ENCODE peak calls at places on chromosomes 12 and 14, in eight cellular contexts. One of them, this sample, is unnamed.

GRCh38 chr14:24312736-24313507 is 1.6 kb downstream of the LTB4R start:
- DNase-seq in H1: no peak
- DNase-seq in prostate gland: no peak
- DNase-seq in A549: no peak
- DNase-seq in heart left ventricle: peak; percentile 63
- DNase-seq in HCT116: no peak
- DNase-seq in IMR-90: peak; percentile 22
- DNase-seq in transverse colon: peak; percentile 62
- DNase-seq in this sample: no peak

GRCh38 chr14:43981135-43981787 is 525.8 kb downstream of the FSCB start:
- DNase-seq in H1: no peak
- DNase-seq in prostate gland: peak; percentile 9
- DNase-seq in A549: no peak
- DNase-seq in heart left ventricle: no peak
- DNase-seq in HCT116: no peak
- DNase-seq in IMR-90: no peak
- DNase-seq in transverse colon: no peak
- DNase-seq in this sample: no peak

GRCh38 chr14:73452341-73453191 is 5.8 kb downstream of the NUMB start:
- DNase-seq in H1: no peak
- DNase-seq in prostate gland: no peak
- DNase-seq in A549: no peak
- DNase-seq in heart left ventricle: no peak
- DNase-seq in HCT116: no peak
- DNase-seq in IMR-90: peak; percentile 97
- DNase-seq in transverse colon: no peak
- DNase-seq in this sample: no peak

GRCh38 chr12:132077322-132078100 is 66.6 kb downstream of the DDX51 start:
- DNase-seq in H1: no peak
- DNase-seq in prostate gland: no peak
- DNase-seq in A549: no peak
- DNase-seq in heart left ventricle: no peak
- DNase-seq in HCT116: no peak
- DNase-seq in IMR-90: no peak
- DNase-seq in transverse colon: no peak
- DNase-seq in this sample: no peak

GRCh38 chr12:110742718-110743570 is at the start of gene PPP1CC:
- DNase-seq in H1: peak; percentile 94
- DNase-seq in prostate gland: peak; percentile 93
- DNase-seq in A549: peak; percentile 87
- DNase-seq in heart left ventricle: peak; percentile 95
- DNase-seq in HCT116: peak; percentile 79
- DNase-seq in IMR-90: peak; percentile 89
- DNase-seq in transverse colon: peak; percentile 94
- DNase-seq in this sample: peak; percentile 98

GRCh38 chr12:87687362-87687761 is 341.8 kb downstream of the C12orf50 start:
- DNase-seq in H1: no peak
- DNase-seq in prostate gland: no peak
- DNase-seq in A549: no peak
- DNase-seq in heart left ventricle: no peak
- DNase-seq in HCT116: no peak
- DNase-seq in IMR-90: peak; percentile 60
- DNase-seq in transverse colon: no peak
- DNase-seq in this sample: no peak

GRCh38 chr14:60757617-60758016 is 23.1 kb downstream of the MNAT1 start:
- DNase-seq in H1: no peak
- DNase-seq in prostate gland: no peak
- DNase-seq in A549: no peak
- DNase-seq in heart left ventricle: no peak
- DNase-seq in HCT116: no peak
- DNase-seq in IMR-90: peak; percentile 74
- DNase-seq in transverse colon: no peak
- DNase-seq in this sample: no peak

GRCh38 chr14:37262649-37263048 is 64.9 kb downstream of the MIPOL1 start:
- DNase-seq in H1: no peak
- DNase-seq in prostate gland: no peak
- DNase-seq in A549: no peak
- DNase-seq in heart left ventricle: no peak
- DNase-seq in HCT116: no peak
- DNase-seq in IMR-90: no peak
- DNase-seq in transverse colon: no peak
- DNase-seq in this sample: no peak

GRCh38 chr12:53012928-53013327 is 6.7 kb downstream of the EIF4B start:
- DNase-seq in H1: no peak
- DNase-seq in prostate gland: no peak
- DNase-seq in A549: no peak
- DNase-seq in heart left ventricle: no peak
- DNase-seq in HCT116: no peak
- DNase-seq in IMR-90: no peak
- DNase-seq in transverse colon: no peak
- DNase-seq in this sample: no peak

GRCh38 chr14:50756300-50756699 is 74.7 kb downstream of the NIN start:
- DNase-seq in H1: no peak
- DNase-seq in prostate gland: no peak
- DNase-seq in A549: no peak
- DNase-seq in heart left ventricle: no peak
- DNase-seq in HCT116: no peak
- DNase-seq in IMR-90: no peak
- DNase-seq in transverse colon: no peak
- DNase-seq in this sample: no peak

GRCh38 chr14:20332386-20332945 is 613 bp downstream of the CCNB1IP1 start:
- DNase-seq in H1: no peak
- DNase-seq in prostate gland: peak; percentile 7
- DNase-seq in A549: no peak
- DNase-seq in heart left ventricle: no peak
- DNase-seq in HCT116: no peak
- DNase-seq in IMR-90: no peak
- DNase-seq in transverse colon: peak; percentile 11
- DNase-seq in this sample: no peak

GRCh38 chr14:94040796-94041195 is 14.7 kb downstream of the OTUB2 start:
- DNase-seq in H1: no peak
- DNase-seq in prostate gland: no peak
- DNase-seq in A549: no peak
- DNase-seq in heart left ventricle: no peak
- DNase-seq in HCT116: no peak
- DNase-seq in IMR-90: no peak
- DNase-seq in transverse colon: no peak
- DNase-seq in this sample: no peak

GRCh38 chr14:75720828-75721227 is 59.8 kb downstream of the TTLL5 start:
- DNase-seq in H1: no peak
- DNase-seq in prostate gland: peak; percentile 81
- DNase-seq in A549: no peak
- DNase-seq in heart left ventricle: peak; percentile 61
- DNase-seq in HCT116: no peak
- DNase-seq in IMR-90: no peak
- DNase-seq in transverse colon: no peak
- DNase-seq in this sample: peak; percentile 34

GRCh38 chr12:72380441-72380840 is 108.3 kb downstream of the TRHDE start:
- DNase-seq in H1: no peak
- DNase-seq in prostate gland: no peak
- DNase-seq in A549: no peak
- DNase-seq in heart left ventricle: no peak
- DNase-seq in HCT116: no peak
- DNase-seq in IMR-90: no peak
- DNase-seq in transverse colon: no peak
- DNase-seq in this sample: no peak

GRCh38 chr12:102435827-102436436 is 44.4 kb downstream of the IGF1 start:
- DNase-seq in H1: no peak
- DNase-seq in prostate gland: no peak
- DNase-seq in A549: no peak
- DNase-seq in heart left ventricle: no peak
- DNase-seq in HCT116: no peak
- DNase-seq in IMR-90: no peak
- DNase-seq in transverse colon: no peak
- DNase-seq in this sample: no peak

GRCh38 chr14:67510121-67510520 is 21.6 kb upstream of the TMEM229B start:
- DNase-seq in H1: no peak
- DNase-seq in prostate gland: no peak
- DNase-seq in A549: no peak
- DNase-seq in heart left ventricle: no peak
- DNase-seq in HCT116: no peak
- DNase-seq in IMR-90: peak; percentile 30
- DNase-seq in transverse colon: no peak
- DNase-seq in this sample: no peak

GRCh38 chr14:32545109-32545857 is 216.2 kb downstream of the AKAP6 start:
- DNase-seq in H1: no peak
- DNase-seq in prostate gland: no peak
- DNase-seq in A549: no peak
- DNase-seq in heart left ventricle: no peak
- DNase-seq in HCT116: no peak
- DNase-seq in IMR-90: no peak
- DNase-seq in transverse colon: no peak
- DNase-seq in this sample: no peak

GRCh38 chr12:101803978-101804377 is 26.8 kb downstream of the GNPTAB start:
- DNase-seq in H1: no peak
- DNase-seq in prostate gland: no peak
- DNase-seq in A549: no peak
- DNase-seq in heart left ventricle: no peak
- DNase-seq in HCT116: no peak
- DNase-seq in IMR-90: no peak
- DNase-seq in transverse colon: no peak
- DNase-seq in this sample: no peak

GRCh38 chr12:113601656-113602263 is 130.1 kb upstream of the LHX5 start:
- DNase-seq in H1: peak; percentile 79
- DNase-seq in prostate gland: no peak
- DNase-seq in A549: no peak
- DNase-seq in heart left ventricle: no peak
- DNase-seq in HCT116: no peak
- DNase-seq in IMR-90: no peak
- DNase-seq in transverse colon: no peak
- DNase-seq in this sample: no peak

GRCh38 chr14:105399441-105399775 is 1.1 kb downstream of the TEX22 start:
- DNase-seq in H1: no peak
- DNase-seq in prostate gland: no peak
- DNase-seq in A549: no peak
- DNase-seq in heart left ventricle: no peak
- DNase-seq in HCT116: no peak
- DNase-seq in IMR-90: no peak
- DNase-seq in transverse colon: no peak
- DNase-seq in this sample: no peak
- H3K4me3 ChIP-seq in H1: peak overlapping the region; percentile 71
- H3K4me3 ChIP-seq in prostate gland: no peak overlapping the region
- H3K4me3 ChIP-seq in A549: peak overlapping the region; percentile 100
- H3K4me3 ChIP-seq in heart left ventricle: peak overlapping the region; percentile 84
- H3K4me3 ChIP-seq in HCT116: peak overlapping the region; percentile 91
- H3K4me3 ChIP-seq in IMR-90: no peak overlapping the region
- H3K4me3 ChIP-seq in transverse colon: peak overlapping the region; percentile 70
- H3K4me3 ChIP-seq in this sample: no peak overlapping the region

DNA sequence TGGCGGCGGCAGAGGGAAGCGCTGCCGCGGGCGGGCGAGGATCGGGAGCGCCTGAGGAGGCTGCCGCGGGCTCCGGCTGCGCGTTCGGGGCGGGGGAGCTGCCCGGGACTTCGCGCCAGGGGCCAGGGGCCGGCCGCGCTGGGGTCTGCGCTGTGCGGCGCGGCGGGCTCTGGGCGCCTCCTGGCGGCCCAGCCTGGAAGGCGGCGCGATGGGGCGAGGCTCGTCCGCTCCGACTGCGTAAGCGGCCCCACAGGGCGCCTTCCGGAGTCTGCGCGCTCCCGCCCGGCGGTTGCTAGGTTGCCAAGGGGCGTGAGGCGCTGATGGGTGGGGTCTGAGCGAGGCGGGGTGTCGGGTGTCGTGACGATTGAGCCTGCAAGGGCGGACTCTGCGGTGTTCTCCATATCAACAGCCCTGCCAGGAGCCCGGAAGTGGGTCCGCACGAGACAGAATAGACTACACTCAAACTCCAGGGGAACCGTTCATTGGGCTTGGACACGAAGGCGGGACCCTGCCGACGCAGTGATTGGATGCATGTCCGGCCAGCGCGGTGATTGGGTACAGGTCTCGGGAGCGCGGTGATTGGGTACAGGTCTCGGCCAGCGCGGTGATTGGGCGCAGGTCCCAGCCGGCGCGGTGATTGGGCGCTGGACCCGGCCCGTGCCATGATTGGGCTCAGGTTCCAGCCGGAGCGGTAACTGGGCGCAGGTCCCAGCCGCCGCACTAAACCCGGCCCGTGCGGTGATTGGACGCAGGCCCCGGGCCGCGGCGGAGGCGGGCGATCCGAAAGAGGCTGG is at the start of gene TEDC1:
- DNase-seq in H1: peak; percentile 92
- DNase-seq in prostate gland: peak; percentile 100
- DNase-seq in A549: peak; percentile 96
- DNase-seq in heart left ventricle: peak; percentile 100
- DNase-seq in HCT116: peak; percentile 100
- DNase-seq in IMR-90: peak; percentile 100
- DNase-seq in transverse colon: peak; percentile 99
- DNase-seq in this sample: peak; percentile 100
- TF ChIP-seq POLR2A in H1: peak; percentile 94
- TF ChIP-seq POLR2A in prostate gland: peak; percentile 72
- TF ChIP-seq POLR2A in A549: no peak
- TF ChIP-seq POLR2A in heart left ventricle: no peak
- TF ChIP-seq POLR2A in HCT116: peak; percentile 70
- TF ChIP-seq POLR2A in IMR-90: no peak
- TF ChIP-seq POLR2A in transverse colon: peak; percentile 75
- TF ChIP-seq POLR2A in this sample: no peak

DNA sequence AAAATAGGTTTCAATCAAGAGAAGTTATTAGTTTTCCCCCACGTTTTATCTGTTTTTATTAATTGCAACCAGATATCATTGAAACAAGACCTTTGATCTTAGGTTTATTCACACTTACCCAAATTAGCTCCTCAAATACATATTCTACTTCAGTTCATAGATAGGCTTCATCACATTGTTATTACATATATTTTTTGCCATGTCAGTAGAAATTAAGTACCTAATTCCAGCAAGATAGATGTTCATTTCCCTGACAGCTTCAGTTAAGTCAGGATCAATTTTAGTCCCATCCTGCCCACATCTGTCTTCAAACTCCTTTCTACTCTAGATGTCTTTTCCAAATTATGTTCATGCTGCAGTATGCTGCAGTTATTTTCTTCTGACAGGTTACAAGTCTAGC is 388.8 kb downstream of the TMTC2 start:
- DNase-seq in H1: no peak
- DNase-seq in prostate gland: no peak
- DNase-seq in A549: no peak
- DNase-seq in heart left ventricle: no peak
- DNase-seq in HCT116: no peak
- DNase-seq in IMR-90: no peak
- DNase-seq in transverse colon: no peak
- DNase-seq in this sample: no peak
- TF ChIP-seq CTCF in H1: no peak
- TF ChIP-seq CTCF in prostate gland: no peak
- TF ChIP-seq CTCF in A549: no peak
- TF ChIP-seq CTCF in heart left ventricle: no peak
- TF ChIP-seq CTCF in HCT116: no peak
- TF ChIP-seq CTCF in IMR-90: no peak
- TF ChIP-seq CTCF in transverse colon: no peak
- TF ChIP-seq CTCF in this sample: no peak

GRCh38 chr12:125568306-125568705 is 503.1 kb downstream of the AACS start:
- DNase-seq in H1: no peak
- DNase-seq in prostate gland: no peak
- DNase-seq in A549: no peak
- DNase-seq in heart left ventricle: no peak
- DNase-seq in HCT116: no peak
- DNase-seq in IMR-90: no peak
- DNase-seq in transverse colon: no peak
- DNase-seq in this sample: no peak

DNA sequence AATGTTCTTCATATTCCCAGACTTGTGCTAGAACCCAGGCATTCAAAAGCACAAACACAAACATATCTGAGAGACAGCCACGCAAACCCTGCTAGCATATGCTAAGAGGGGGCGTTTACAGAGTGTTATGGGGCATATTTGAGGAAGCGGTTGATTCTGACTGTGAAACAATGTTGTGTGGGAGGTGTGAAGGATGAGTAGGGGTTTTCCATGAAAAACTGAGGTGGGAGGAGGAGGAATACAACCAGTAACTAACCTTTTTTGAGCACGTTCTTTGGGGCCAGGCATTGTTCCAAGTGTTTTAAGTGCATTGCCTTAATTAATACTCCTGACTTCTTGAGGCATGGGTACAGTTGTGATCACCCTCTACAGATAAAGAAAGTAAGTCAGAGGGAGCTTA is 499.5 kb downstream of the AACS start:
- DNase-seq in H1: no peak
- DNase-seq in prostate gland: no peak
- DNase-seq in A549: no peak
- DNase-seq in heart left ventricle: no peak
- DNase-seq in HCT116: no peak
- DNase-seq in IMR-90: no peak
- DNase-seq in transverse colon: no peak
- DNase-seq in this sample: no peak
- H3K4me3 ChIP-seq in H1: no peak overlapping the region
- H3K4me3 ChIP-seq in prostate gland: no peak overlapping the region
- H3K4me3 ChIP-seq in A549: no peak overlapping the region
- H3K4me3 ChIP-seq in heart left ventricle: no peak overlapping the region
- H3K4me3 ChIP-seq in HCT116: no peak overlapping the region
- H3K4me3 ChIP-seq in IMR-90: no peak overlapping the region
- H3K4me3 ChIP-seq in transverse colon: no peak overlapping the region
- H3K4me3 ChIP-seq in this sample: no peak overlapping the region

This sample was measured in lower leg skin.